ENCODE peak calls at places on chromosomes 5 and 9, in seven cellular contexts. D, P, E, N, Q, Z and S are unnamed samples.

GRCh38 chr5:176822426-176823075 is 12.2 kb downstream of the UNC5A start:
- DNase-seq in D (no peak), P (no peak), E (no peak), N (no peak), Q (no peak), Z (no peak), S (no peak)

GRCh38 chr5:151251001-151251551 is 1.9 kb upstream of the GM2A start:
- DNase-seq in D (peak), P (no peak), E (no peak), N (no peak), Q (no peak), Z (no peak), S (no peak)

GRCh38 chr5:137088175-137088574 is 411.0 kb downstream of the SPOCK1 start:
- DNase-seq in D (no peak), P (no peak), E (no peak), N (no peak), Q (no peak), Z (no peak), S (no peak)

GRCh38 chr5:36696059-36696673 is 89.8 kb downstream of the SLC1A3 start:
- DNase-seq in D (no peak), P (peak), E (peak), N (peak), Q (peak), Z (no peak), S (no peak)

GRCh38 chr9:125484632-125485282 is 222.3 kb downstream of the MAPKAP1 start:
- DNase-seq in D (no peak), P (no peak), E (no peak), N (no peak), Q (no peak), Z (no peak), S (no peak)

GRCh38 chr5:16550316-16550952 is 66.4 kb downstream of the RETREG1 start:
- DNase-seq in D (no peak), P (peak), E (peak), N (peak), Q (peak), Z (no peak), S (no peak)

GRCh38 chr5:93359958-93360305 is 221.1 kb downstream of the NR2F1-AS1 start:
- DNase-seq in D (no peak), P (no peak), E (no peak), N (no peak), Q (no peak), Z (no peak), S (no peak)

GRCh38 chr9:27523141-27523540 is 949 bp upstream of the IFNK start:
- DNase-seq in D (no peak), P (no peak), E (no peak), N (no peak), Q (no peak), Z (no peak), S (no peak)

GRCh38 chr9:94860678-94861588 is 134.4 kb downstream of the AOPEP start:
- DNase-seq in D (no peak), P (no peak), E (no peak), N (no peak), Q (no peak), Z (no peak), S (no peak)

GRCh38 chr5:75053286-75054109 is 1.1 kb upstream of the GCNT4 start:
- DNase-seq in D (peak), P (peak), E (peak), N (no peak), Q (peak), Z (peak), S (peak)

GRCh38 chr5:180599590-180599914 is 8.3 kb upstream of the SCGB3A1 start:
- DNase-seq in D (peak), P (no peak), E (peak), N (no peak), Q (no peak), Z (no peak), S (no peak)

GRCh38 chr5:1324719-1325190 is 20.1 kb downstream of the CLPTM1L start:
- DNase-seq in D (peak), P (no peak), E (peak), N (no peak), Q (no peak), Z (no peak), S (no peak)

GRCh38 chr5:113161806-113162205 is 185.2 kb downstream of the DCP2 start:
- DNase-seq in D (no peak), P (no peak), E (no peak), N (no peak), Q (no peak), Z (no peak), S (no peak)

GRCh38 chr9:26326473-26327044 is 566.0 kb downstream of the CAAP1 start:
- DNase-seq in D (no peak), P (peak), E (peak), N (no peak), Q (peak), Z (no peak), S (no peak)

GRCh38 chr9:137174722-137175293 is 3.0 kb upstream of the TMEM210 start:
- DNase-seq in D (no peak), P (no peak), E (peak), N (peak), Q (no peak), Z (no peak), S (no peak)

GRCh38 chr9:36818965-36819870 is 214.8 kb downstream of the PAX5 start:
- DNase-seq in D (no peak), P (no peak), E (peak), N (no peak), Q (peak), Z (no peak), S (peak)

GRCh38 chr9:4517274-4517673 is 27.0 kb downstream of the SLC1A1 start:
- DNase-seq in D (no peak), P (no peak), E (no peak), N (no peak), Q (no peak), Z (no peak), S (no peak)

GRCh38 chr5:50740832-50741231 is 74.4 kb downstream of the PARP8 start:
- DNase-seq in D (no peak), P (no peak), E (no peak), N (no peak), Q (no peak), Z (no peak), S (no peak)

GRCh38 chr5:136062563-136063274 is 33.9 kb downstream of the TGFBI start:
- DNase-seq in D (no peak), P (no peak), E (peak), N (peak), Q (no peak), Z (no peak), S (no peak)

GRCh38 chr5:68962632-68963484 is 131.0 kb upstream of the SLC30A5 start:
- DNase-seq in D (peak), P (peak), E (peak), N (peak), Q (peak), Z (no peak), S (no peak)

GRCh38 chr5:78511116-78511906 is 137.3 kb downstream of the LHFPL2 start:
- DNase-seq in D (no peak), P (no peak), E (no peak), N (no peak), Q (no peak), Z (peak), S (no peak)

GRCh38 chr9:126604059-126604685 is 9.6 kb upstream of the LMX1B start:
- DNase-seq in D (no peak), P (no peak), E (no peak), N (no peak), Q (no peak), Z (no peak), S (peak)

GRCh38 chr5:112772095-112772494 is 34.4 kb downstream of the APC start:
- DNase-seq in D (no peak), P (no peak), E (no peak), N (no peak), Q (no peak), Z (no peak), S (no peak)

GRCh38 chr9:91736311-91736710 is 213.7 kb downstream of the ROR2 start:
- DNase-seq in D (peak), P (no peak), E (no peak), N (no peak), Q (no peak), Z (no peak), S (no peak)

GRCh38 chr5:153755913-153756500 is 265.5 kb downstream of the GRIA1 start:
- DNase-seq in D (no peak), P (no peak), E (no peak), N (no peak), Q (no peak), Z (no peak), S (no peak)

GRCh38 chr5:135921388-135921787 is 25.7 kb upstream of the IL9 start:
- DNase-seq in D (no peak), P (no peak), E (no peak), N (no peak), Q (no peak), Z (no peak), S (no peak)

GRCh38 chr5:151130235-151130921 is 27.2 kb downstream of the ANXA6 start:
- DNase-seq in D (no peak), P (no peak), E (no peak), N (no peak), Q (no peak), Z (no peak), S (no peak)

GRCh38 chr5:181167814-181168488 is 20.6 kb downstream of the OR2V2 start:
- DNase-seq in D (peak), P (no peak), E (peak), N (peak), Q (peak), Z (no peak), S (no peak)

GRCh38 chr9:81035171-81035570 is 654.2 kb downstream of the TLE1 start:
- DNase-seq in D (no peak), P (no peak), E (no peak), N (no peak), Q (no peak), Z (no peak), S (no peak)

GRCh38 chr9:89837911-89838310 is 233.1 kb downstream of the GADD45G start:
- DNase-seq in D (no peak), P (no peak), E (no peak), N (no peak), Q (no peak), Z (no peak), S (no peak)

GRCh38 chr9:79477955-79478751 is 93.6 kb upstream of the TLE4 start:
- DNase-seq in D (no peak), P (no peak), E (peak), N (no peak), Q (peak), Z (no peak), S (no peak)

DNA sequence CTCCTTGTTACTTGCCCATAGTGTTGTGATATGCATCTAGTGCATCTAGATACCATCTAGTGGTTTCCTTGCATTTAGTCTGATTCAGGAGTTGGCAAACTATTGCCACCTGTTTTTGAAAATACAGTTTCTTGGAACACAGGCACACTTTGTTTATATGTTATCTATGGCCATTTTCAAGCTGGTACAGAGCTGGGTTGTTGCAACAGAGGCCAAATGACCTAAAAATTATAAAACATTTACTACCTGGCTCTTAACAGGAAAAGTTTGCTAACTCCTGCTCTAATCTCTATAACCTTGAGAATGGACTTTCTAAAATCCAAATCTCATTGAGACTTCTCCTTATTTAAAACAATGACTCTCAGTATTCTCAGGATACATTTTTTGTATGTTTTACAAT is 19.4 kb upstream of the FBXO38 start:
- DNase-seq in D (no peak), P (no peak), E (no peak), N (no peak), Q (no peak), Z (no peak), S (no peak)
- TF ChIP-seq CTCF in D (no peak), P (no peak), E (no peak), N (no peak), Q (no peak), Z (no peak), S (no peak)

DNA sequence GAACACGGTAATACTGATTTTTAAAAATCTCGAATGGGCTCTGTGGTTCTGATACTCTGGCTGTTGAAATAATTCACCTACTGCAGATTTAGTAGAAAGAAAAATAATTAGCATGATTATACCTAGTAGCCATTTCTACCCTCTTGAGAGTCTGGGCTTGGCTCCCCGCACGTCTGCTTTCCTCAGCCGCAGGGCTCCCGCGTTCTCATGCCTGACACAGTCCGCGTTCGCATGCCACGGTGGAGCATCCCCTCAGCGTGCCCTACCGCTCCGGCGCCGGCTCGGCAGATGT is 887 bp upstream of the GPBP1 start:
- DNase-seq in D (peak), P (no peak), E (no peak), N (no peak), Q (no peak), Z (no peak), S (no peak)
- TF ChIP-seq CTCF in D (no peak), P (no peak), E (no peak), N (no peak), Q (no peak), Z (no peak), S (no peak)

GRCh38 chr5:7078901-7079300 is 317.0 kb upstream of the ADCY2 start:
- DNase-seq in D (no peak), P (no peak), E (peak), N (no peak), Q (peak), Z (no peak), S (no peak)
- TF ChIP-seq CTCF in D (no peak), P (no peak), E (no peak), N (no peak), Q (peak), Z (no peak), S (peak)

GRCh38 chr5:106269252-106269843 is 1401.4 kb downstream of the EFNA5 start:
- DNase-seq in D (no peak), P (no peak), E (no peak), N (no peak), Q (no peak), Z (no peak), S (no peak)
- TF ChIP-seq CTCF in D (no peak), P (peak), E (peak), N (no peak), Q (peak), Z (peak), S (peak)